ENCODE peak calls at places on chromosomes 16 and 17, in four cellular contexts. S is AG09309, M is prostate gland, I is mucosa of descending colon. B is an unnamed sample.

GRCh38 chr16:48081656-48082055 is 74.1 kb downstream of the ABCC12 start:
- DNase-seq in M (no peak), I (no peak), S (peak), B (peak)

GRCh38 chr17:56851008-56851407 is 17.1 kb downstream of the DGKE start:
- DNase-seq in S (no peak), M (no peak), I (no peak), B (no peak)

GRCh38 chr17:19317359-19318095 is 45.0 kb downstream of the B9D1 start:
- DNase-seq in I (peak), S (no peak), M (no peak), B (no peak)

GRCh38 chr17:39597372-39598046 is 10.2 kb downstream of the NEUROD2 start:
- DNase-seq in M (no peak), I (no peak), S (no peak), B (no peak)

GRCh38 chr17:76421054-76421427 is 31.9 kb downstream of the UBE2O start:
- DNase-seq in S (no peak), M (no peak), I (no peak), B (no peak)

GRCh38 chr17:80891096-80892018 is 100.3 kb upstream of the CHMP6 start:
- DNase-seq in I (no peak), S (peak), M (no peak), B (peak)

GRCh38 chr17:75910699-75911098 is 6.0 kb upstream of the MRPL38 start:
- DNase-seq in M (peak), S (no peak), I (no peak), B (no peak)

GRCh38 chr16:9409753-9410493 is 318.5 kb downstream of the HAPSTR1 start:
- DNase-seq in I (no peak), S (no peak), M (no peak), B (no peak)

GRCh38 chr17:65123757-65124675 is 13.2 kb upstream of the RGS9 start:
- DNase-seq in M (no peak), S (no peak), I (peak), B (peak)

GRCh38 chr17:17443173-17443572 is 33.6 kb upstream of the MED9 start:
- DNase-seq in I (no peak), M (no peak), S (no peak), B (no peak)

GRCh38 chr17:57517519-57518342 is 227.4 kb downstream of the CCDC182 start:
- DNase-seq in S (no peak), M (no peak), I (no peak), B (no peak)

GRCh38 chr16:15775209-15775608 is 81.6 kb downstream of the MYH11 start:
- DNase-seq in I (no peak), S (no peak), M (no peak), B (no peak)

GRCh38 chr16:11099672-11100195 is 155.4 kb downstream of the CLEC16A start:
- DNase-seq in I (no peak), S (no peak), M (no peak), B (no peak)

GRCh38 chr17:17749025-17749772 is 67.9 kb downstream of the RAI1 start:
- DNase-seq in M (no peak), I (no peak), S (no peak), B (no peak)

GRCh38 chr17:50722746-50723145 is 3.3 kb downstream of the LUC7L3 start:
- DNase-seq in M (no peak), I (no peak), S (no peak), B (no peak)

GRCh38 chr17:82320956-82321927 is 3.8 kb upstream of the CD7 start:
- DNase-seq in I (no peak), M (no peak), S (no peak), B (no peak)

GRCh38 chr17:40818733-40819527 is 3.5 kb downstream of the KRT10 start:
- DNase-seq in M (peak), I (peak), S (no peak), B (no peak)

GRCh38 chr17:4903051-4903818 is at the start of gene CHRNE:
- DNase-seq in S (no peak), M (peak), I (peak), B (peak)
- H3K4me3 ChIP-seq in S (no peak), M (no peak), I (no peak), B (no peak)

DNA sequence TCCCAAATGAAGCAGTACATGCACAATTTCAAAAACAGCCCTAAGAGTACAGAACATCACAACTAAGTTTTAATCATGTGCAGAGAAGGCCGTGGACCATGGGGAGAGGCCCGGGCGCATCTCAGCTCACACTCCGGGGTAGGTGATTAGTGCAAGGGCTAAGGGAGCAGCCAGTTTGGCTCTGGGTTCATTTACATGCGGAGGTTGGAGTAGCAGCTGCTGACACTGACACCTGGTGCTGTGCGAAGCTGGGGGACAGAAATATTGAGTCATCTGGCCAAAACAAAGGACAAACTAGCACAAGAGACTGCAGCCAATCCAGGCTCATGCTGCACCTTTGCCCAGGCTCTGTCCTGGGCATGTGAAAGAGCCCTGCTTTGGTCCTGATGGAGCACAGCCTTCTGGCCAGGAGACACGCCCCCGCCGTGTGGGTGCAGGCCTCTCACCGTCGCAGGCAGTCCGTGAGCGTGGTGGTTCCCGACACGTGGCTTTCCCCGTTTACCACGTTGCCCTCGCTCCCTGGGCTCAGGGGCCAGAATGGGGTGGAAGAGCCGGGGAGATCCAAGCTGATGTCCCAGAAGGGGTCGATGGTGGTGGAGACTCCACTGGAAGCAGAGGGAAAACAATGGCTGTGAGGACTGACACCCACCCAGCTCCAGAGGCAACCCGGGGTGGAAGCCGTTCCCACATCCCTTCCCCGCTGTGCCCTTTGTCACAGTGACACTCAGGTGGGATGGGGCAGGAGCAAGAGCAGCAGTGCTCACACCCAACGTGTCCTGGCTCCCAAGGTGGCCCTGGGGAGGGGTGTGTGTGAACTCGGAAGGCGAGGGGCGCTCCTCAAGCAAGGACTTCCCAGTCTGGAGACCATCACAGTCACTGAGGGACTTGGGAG is 31.9 kb downstream of the USP22 start:
- DNase-seq in S (no peak), I (no peak), M (no peak), B (no peak)
- TF ChIP-seq CTCF in S (no peak), I (no peak), M (no peak), B (no peak)

GRCh38 chr17:47199627-47200324 is 9.4 kb upstream of the MYL4 start:
- DNase-seq in M (no peak), S (no peak), I (no peak), B (no peak)

GRCh38 chr17:47203984-47204721 is 5.0 kb upstream of the MYL4 start:
- DNase-seq in I (no peak), M (no peak), S (no peak), B (no peak)

GRCh38 chr17:47197821-47198220 is 8.7 kb upstream of the CDC27 start:
- DNase-seq in I (no peak), M (no peak), S (no peak), B (no peak)

GRCh38 chr17:47201168-47201567 is 8.0 kb upstream of the MYL4 start:
- DNase-seq in M (no peak), S (no peak), I (no peak), B (no peak)

DNA sequence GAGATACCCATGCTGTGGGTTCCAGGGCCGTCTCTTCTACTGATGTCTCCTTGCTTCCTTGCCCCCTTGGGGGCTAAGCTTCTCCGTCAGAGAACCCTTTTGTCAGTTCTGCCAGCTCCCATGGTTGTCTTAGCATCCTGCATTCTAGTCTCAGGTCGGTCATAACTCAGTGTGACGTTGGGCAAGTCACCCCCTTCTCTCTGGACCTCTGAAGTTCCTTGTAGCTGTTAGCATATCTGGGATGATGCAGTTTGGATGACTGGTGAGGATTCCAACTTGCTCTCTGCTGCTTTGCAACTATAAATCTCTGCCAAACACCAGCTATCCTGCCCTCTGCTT is 8.9 kb upstream of the MYL4 start:
- DNase-seq in M (no peak), I (no peak), S (no peak), B (no peak)
- H3K4me3 ChIP-seq in M (no peak), I (no peak), S (no peak), B (no peak)

GRCh38 chr17:32567086-32567485 is 80.3 kb downstream of the CDK5R1 start:
- DNase-seq in S (no peak), I (no peak), M (no peak), B (no peak)

GRCh38 chr17:32565401-32565800 is 78.6 kb downstream of the CDK5R1 start:
- DNase-seq in I (no peak), M (no peak), S (no peak), B (no peak)

GRCh38 chr17:32564325-32564724 is 77.5 kb downstream of the CDK5R1 start:
- DNase-seq in S (no peak), M (no peak), I (no peak), B (no peak)

GRCh38 chr17:32566303-32566702 is 79.5 kb downstream of the CDK5R1 start:
- DNase-seq in I (no peak), S (no peak), M (no peak), B (no peak)

DNA sequence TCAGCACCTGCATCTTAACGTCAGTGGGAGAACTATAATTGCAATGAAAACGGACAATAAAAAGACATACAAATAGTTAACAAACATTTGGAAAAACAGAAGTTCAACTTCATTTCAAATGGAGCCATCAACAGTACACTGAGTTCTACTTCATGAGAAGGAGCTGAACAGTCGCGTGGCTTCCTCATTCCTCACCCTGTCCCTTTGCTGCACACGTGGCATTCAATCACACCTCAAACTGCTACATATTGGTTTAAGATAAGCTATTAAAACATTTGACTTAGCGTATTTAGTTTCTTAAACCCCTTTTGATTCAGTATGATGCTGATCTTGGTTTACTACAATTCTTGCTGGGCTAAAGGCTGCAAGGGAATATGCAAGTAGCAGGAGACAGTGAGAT is 76.8 kb downstream of the CDK5R1 start:
- DNase-seq in I (no peak), M (no peak), S (no peak), B (no peak)
- TF ChIP-seq CTCF in I (no peak), M (no peak), S (no peak), B (no peak)

DNA sequence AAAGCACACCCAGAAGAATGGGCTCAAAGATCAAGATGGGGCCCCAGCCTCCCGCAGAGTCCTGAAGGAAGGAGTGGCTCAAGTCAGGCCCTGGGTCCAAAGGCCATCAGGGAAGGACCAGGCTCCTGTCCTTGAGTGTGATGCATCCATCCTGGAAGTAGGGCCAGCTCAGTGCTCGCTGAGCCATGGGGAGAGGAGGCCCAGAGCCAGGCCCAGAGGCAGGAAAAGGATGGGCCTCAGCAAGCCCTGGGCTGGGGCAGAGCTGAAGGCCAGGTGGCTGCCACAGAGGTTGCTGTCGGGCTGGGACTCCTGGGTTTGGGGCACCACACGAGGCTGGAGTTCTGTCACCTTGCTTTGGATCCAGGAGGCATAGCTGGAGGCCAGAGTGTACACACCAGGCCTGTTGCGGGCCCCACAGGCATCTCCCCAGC is 3.7 kb downstream of the PRSS8 start:
- DNase-seq in I (peak), S (no peak), M (no peak), B (no peak)
- H3K4me3 ChIP-seq in I (no peak), S (no peak), M (no peak), B (no peak)

GRCh38 chr17:74473294-74473693 is 6.9 kb downstream of the CD300A start:
- DNase-seq in S (no peak), I (no peak), M (no peak), B (no peak)
- TF ChIP-seq CTCF in S (no peak), I (no peak), M (no peak), B (no peak)

GRCh38 chr16:56423584-56424403 is 1.6 kb downstream of the AMFR start:
- DNase-seq in I (no peak), M (no peak), S (no peak), B (no peak)

GRCh38 chr16:56421313-56421712 is 4.0 kb downstream of the AMFR start:
- DNase-seq in M (no peak), I (no peak), S (no peak), B (no peak)

GRCh38 chr16:56424404-56424765 is 960 bp downstream of the AMFR start:
- DNase-seq in I (no peak), M (no peak), S (no peak), B (no peak)

GRCh38 chr16:56421976-56422669 is 3.2 kb downstream of the AMFR start:
- DNase-seq in I (no peak), M (no peak), S (no peak), B (no peak)

GRCh38 chr16:56422896-56423441 is 2.4 kb downstream of the AMFR start:
- DNase-seq in S (no peak), I (no peak), M (no peak), B (no peak)
- H3K4me3 ChIP-seq in S (no peak), I (no peak), M (no peak), B (peak)

GRCh38 chr17:44894642-44895041 is 4.6 kb downstream of the EFTUD2 start:
- DNase-seq in S (no peak), I (no peak), M (no peak), B (no peak)
- TF ChIP-seq CTCF in S (peak), I (no peak), M (no peak), B (no peak)

GRCh38 chr17:4332296-4332970 is 34.0 kb downstream of the UBE2G1 start:
- DNase-seq in M (no peak), S (no peak), I (no peak), B (no peak)

GRCh38 chr17:4333041-4333440 is 33.4 kb downstream of the UBE2G1 start:
- DNase-seq in S (no peak), I (no peak), M (no peak), B (no peak)

GRCh38 chr17:4329838-4330237 is 36.6 kb downstream of the UBE2G1 start:
- DNase-seq in M (no peak), S (peak), I (no peak), B (peak)

GRCh38 chr17:4334332-4334731 is 32.1 kb downstream of the UBE2G1 start:
- DNase-seq in S (no peak), M (no peak), I (no peak), B (no peak)

DNA sequence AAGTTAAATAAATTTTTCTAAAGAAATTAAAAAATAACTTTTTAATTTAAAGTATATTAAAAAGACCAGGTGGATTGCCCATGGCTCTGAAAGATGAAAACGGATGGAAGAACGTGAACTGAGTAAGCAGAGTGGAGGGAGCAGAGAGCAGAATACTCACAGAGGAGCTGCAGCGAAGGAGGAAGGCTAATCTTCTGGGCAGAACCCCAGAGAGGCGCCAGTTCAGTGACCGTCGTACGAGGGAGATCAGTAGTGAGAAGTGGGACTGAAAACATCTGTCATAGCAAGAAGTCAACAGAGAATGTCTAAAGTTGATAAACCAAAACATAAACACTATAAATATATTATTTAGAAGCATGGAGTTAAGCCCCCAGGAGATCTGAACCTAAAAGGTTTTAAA is 34.9 kb downstream of the UBE2G1 start:
- DNase-seq in I (no peak), M (no peak), S (no peak), B (no peak)
- H3K4me3 ChIP-seq in I (no peak), M (no peak), S (no peak), B (no peak)

B was measured in HFF-Myc.